ENCODE peak calls at places on chromosomes 3 and 15, in six cellular contexts. One of them, this sample, is unnamed.

GRCh38 chr3:141336672-141337522 is 31.4 kb upstream of the ZBTB38 start:
- DNase-seq in fibroblast of gingiva: peak
- DNase-seq in AG04449: no peak
- DNase-seq in H54: peak
- DNase-seq in AG09319: peak
- DNase-seq in SK-MEL-5: peak
- DNase-seq in this sample: peak

GRCh38 chr15:31079519-31079918 is 22.0 kb downstream of the TRPM1 start:
- DNase-seq in fibroblast of gingiva: no peak
- DNase-seq in AG04449: peak
- DNase-seq in H54: no peak
- DNase-seq in AG09319: no peak
- DNase-seq in SK-MEL-5: no peak
- DNase-seq in this sample: no peak

GRCh38 chr15:34241376-34242350 is 16.8 kb downstream of the EMC4 start:
- DNase-seq in fibroblast of gingiva: peak
- DNase-seq in AG04449: no peak
- DNase-seq in H54: no peak
- DNase-seq in AG09319: no peak
- DNase-seq in SK-MEL-5: peak
- DNase-seq in this sample: no peak

GRCh38 chr3:42118762-42119361 is 27.7 kb downstream of the TRAK1 start:
- DNase-seq in fibroblast of gingiva: no peak
- DNase-seq in AG04449: no peak
- DNase-seq in H54: no peak
- DNase-seq in AG09319: no peak
- DNase-seq in SK-MEL-5: peak
- DNase-seq in this sample: no peak

GRCh38 chr3:149494022-149494758 is 19.7 kb downstream of the TM4SF4 start:
- DNase-seq in fibroblast of gingiva: peak
- DNase-seq in AG04449: no peak
- DNase-seq in H54: no peak
- DNase-seq in AG09319: no peak
- DNase-seq in SK-MEL-5: peak
- DNase-seq in this sample: peak

GRCh38 chr3:141797167-141797773 is 34.1 kb downstream of the GRK7 start:
- DNase-seq in fibroblast of gingiva: no peak
- DNase-seq in AG04449: no peak
- DNase-seq in H54: no peak
- DNase-seq in AG09319: no peak
- DNase-seq in SK-MEL-5: no peak
- DNase-seq in this sample: no peak

GRCh38 chr15:63843901-63844317 is 10.2 kb upstream of the HERC1 start:
- DNase-seq in fibroblast of gingiva: no peak
- DNase-seq in AG04449: peak
- DNase-seq in H54: peak
- DNase-seq in AG09319: no peak
- DNase-seq in SK-MEL-5: no peak
- DNase-seq in this sample: no peak

GRCh38 chr3:125055913-125056705 is at the start of gene HEG1:
- DNase-seq in fibroblast of gingiva: peak
- DNase-seq in AG04449: no peak
- DNase-seq in H54: peak
- DNase-seq in AG09319: peak
- DNase-seq in SK-MEL-5: peak
- DNase-seq in this sample: no peak

GRCh38 chr15:66007663-66008262 is 138.5 kb downstream of the RAB11A start:
- DNase-seq in fibroblast of gingiva: no peak
- DNase-seq in AG04449: no peak
- DNase-seq in H54: no peak
- DNase-seq in AG09319: no peak
- DNase-seq in SK-MEL-5: peak
- DNase-seq in this sample: no peak

GRCh38 chr15:89333011-89333860 is 1.4 kb downstream of the POLG start:
- DNase-seq in fibroblast of gingiva: no peak
- DNase-seq in AG04449: no peak
- DNase-seq in H54: no peak
- DNase-seq in AG09319: no peak
- DNase-seq in SK-MEL-5: no peak
- DNase-seq in this sample: no peak

GRCh38 chr15:52523192-52523591 is 5.5 kb downstream of the MYO5A start:
- DNase-seq in fibroblast of gingiva: peak
- DNase-seq in AG04449: peak
- DNase-seq in H54: peak
- DNase-seq in AG09319: peak
- DNase-seq in SK-MEL-5: no peak
- DNase-seq in this sample: no peak

GRCh38 chr3:156358232-156358631 is 196.7 kb downstream of the SSR3 start:
- DNase-seq in fibroblast of gingiva: no peak
- DNase-seq in AG04449: no peak
- DNase-seq in H54: no peak
- DNase-seq in AG09319: no peak
- DNase-seq in SK-MEL-5: no peak
- DNase-seq in this sample: no peak

GRCh38 chr3:137163241-137163916 is 205.6 kb downstream of the IL20RB start:
- DNase-seq in fibroblast of gingiva: no peak
- DNase-seq in AG04449: no peak
- DNase-seq in H54: no peak
- DNase-seq in AG09319: no peak
- DNase-seq in SK-MEL-5: no peak
- DNase-seq in this sample: no peak

GRCh38 chr3:179308006-179308405 is 14.8 kb upstream of the ZNF639 start:
- DNase-seq in fibroblast of gingiva: no peak
- DNase-seq in AG04449: no peak
- DNase-seq in H54: no peak
- DNase-seq in AG09319: no peak
- DNase-seq in SK-MEL-5: no peak
- DNase-seq in this sample: no peak

This sample was measured in Panc1.